ENCODE peak calls at places on chromosomes 7 and 10, in six cellular contexts. X is HepG2, B is SK-N-SH, N is K562, U is GM12878, Z is H1. E is an unnamed sample.
A peak's percentile ranks its signal among the peaks of the same experiment; 100 is the strongest.

GRCh38 chr10:3791974-3792633 is 7.1 kb upstream of the KLF6 start:
- DNase-seq in X (no peak), B (no peak), N (no peak), U (no peak), Z (no peak), E (no peak)

GRCh38 chr10:110679633-110680472 is 35.7 kb downstream of the RBM20 start:
- DNase-seq in X (no peak), B (peak; percentile 74), N (no peak), U (no peak), Z (no peak), E (no peak)

GRCh38 chr10:13877154-13877909 is 290.6 kb downstream of the PRPF18 start:
- DNase-seq in X (peak; percentile 5), B (no peak), N (no peak), U (no peak), Z (no peak), E (no peak)

GRCh38 chr10:97138174-97138573 is 47.6 kb downstream of the SLIT1 start:
- DNase-seq in X (peak; percentile 50), B (no peak), N (peak; percentile 28), U (no peak), Z (no peak), E (peak; percentile 58)

GRCh38 chr10:92130622-92131270 is 160.1 kb downstream of the CPEB3 start:
- DNase-seq in X (no peak), B (no peak), N (no peak), U (no peak), Z (no peak), E (no peak)

GRCh38 chr10:10599994-10600393 is 417.7 kb upstream of the CELF2 start:
- DNase-seq in X (no peak), B (no peak), N (no peak), U (no peak), Z (no peak), E (no peak)

GRCh38 chr7:30460246-30460633 is 18.3 kb downstream of the NOD1 start:
- DNase-seq in X (no peak), B (peak; percentile 51), N (no peak), U (no peak), Z (no peak), E (no peak)

GRCh38 chr10:126730856-126731612 is 60.5 kb upstream of the C10orf90 start:
- DNase-seq in X (no peak), B (no peak), N (no peak), U (no peak), Z (no peak), E (no peak)

GRCh38 chr7:95871078-95871848 is 98.9 kb downstream of the DYNC1I1 start:
- DNase-seq in X (peak; percentile 43), B (peak; percentile 67), N (peak; percentile 46), U (no peak), Z (peak; percentile 52), E (peak; percentile 55)

GRCh38 chr7:137772221-137772620 is 74.6 kb downstream of the DGKI start:
- DNase-seq in X (no peak), B (no peak), N (no peak), U (no peak), Z (no peak), E (no peak)

GRCh38 chr10:61664985-61665384 is 2.3 kb downstream of the CABCOCO1 start:
- DNase-seq in X (no peak), B (no peak), N (no peak), U (no peak), Z (no peak), E (no peak)

GRCh38 chr10:103872137-103872933 is 17.0 kb upstream of the SH3PXD2A start:
- DNase-seq in X (no peak), B (no peak), N (no peak), U (no peak), Z (no peak), E (peak; percentile 35)

GRCh38 chr10:13708256-13708990 is 121.7 kb downstream of the PRPF18 start:
- DNase-seq in X (no peak), B (peak; percentile 38), N (no peak), U (no peak), Z (no peak), E (no peak)

GRCh38 chr7:151999337-152000090 is 26.0 kb upstream of the GALNT11 start:
- DNase-seq in X (no peak), B (no peak), N (no peak), U (no peak), Z (no peak), E (no peak)

GRCh38 chr7:134468054-134468453 is 9.2 kb upstream of the AKR1B1 start:
- DNase-seq in X (no peak), B (no peak), N (no peak), U (no peak), Z (no peak), E (no peak)

GRCh38 chr7:76358053-76358477 is 726 bp downstream of the YWHAG start:
- DNase-seq in X (no peak), B (peak; percentile 74), N (peak; percentile 80), U (no peak), Z (no peak), E (no peak)

GRCh38 chr7:6533893-6534804 is 17.1 kb downstream of the GRID2IP start:
- DNase-seq in X (no peak), B (no peak), N (no peak), U (peak; percentile 7), Z (no peak), E (no peak)

GRCh38 chr10:89371987-89372386 is 5.9 kb upstream of the IFIT1B start:
- DNase-seq in X (no peak), B (no peak), N (no peak), U (no peak), Z (no peak), E (no peak)

GRCh38 chr10:89369142-89370105 is 8.4 kb upstream of the IFIT1B start:
- DNase-seq in X (no peak), B (peak; percentile 35), N (no peak), U (no peak), Z (no peak), E (no peak)

GRCh38 chr10:89363766-89364407 is 14.0 kb upstream of the IFIT1B start:
- DNase-seq in X (no peak), B (no peak), N (no peak), U (peak; percentile 39), Z (no peak), E (no peak)

GRCh38 chr10:89364533-89364932 is 13.3 kb upstream of the IFIT1B start:
- DNase-seq in X (no peak), B (no peak), N (no peak), U (no peak), Z (no peak), E (no peak)

DNA sequence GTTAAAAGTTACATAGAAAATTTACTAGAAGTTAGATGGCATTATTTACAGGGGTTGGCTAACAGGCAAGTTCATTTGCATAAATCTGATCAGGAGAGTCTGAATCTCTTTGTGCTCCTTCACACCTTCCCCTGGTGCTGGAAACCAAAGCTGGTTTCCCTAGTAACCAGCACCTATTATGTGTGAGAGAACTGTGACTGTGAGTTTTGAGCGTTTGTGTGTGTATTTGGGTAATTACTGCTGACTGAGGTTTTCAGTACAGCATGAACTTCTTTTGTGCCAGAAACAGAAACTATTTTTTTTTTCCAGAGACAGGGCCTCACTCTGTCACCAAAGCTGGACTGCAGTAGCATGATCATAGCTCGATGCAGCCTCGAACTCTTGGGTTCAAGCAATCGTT is 10.3 kb upstream of the IFIT1B start:
- DNase-seq in X (no peak), B (no peak), N (no peak), U (peak; percentile 92), Z (no peak), E (no peak)
- TF ChIP-seq CHD2 in X (no peak), B (no peak), N (no peak), U (no peak), Z (no peak), E (no peak)

GRCh38 chr10:49153971-49154370 is 20.1 kb upstream of the FAM170B start:
- DNase-seq in X (no peak), B (no peak), N (no peak), U (no peak), Z (no peak), E (no peak)

GRCh38 chr10:49152037-49152436 is 18.2 kb upstream of the FAM170B start:
- DNase-seq in X (no peak), B (no peak), N (no peak), U (no peak), Z (no peak), E (no peak)

GRCh38 chr10:49152663-49153062 is 18.8 kb upstream of the FAM170B start:
- DNase-seq in X (no peak), B (no peak), N (no peak), U (no peak), Z (no peak), E (no peak)

GRCh38 chr10:49154641-49155040 is 20.8 kb upstream of the FAM170B start:
- DNase-seq in X (no peak), B (no peak), N (no peak), U (no peak), Z (no peak), E (no peak)

DNA sequence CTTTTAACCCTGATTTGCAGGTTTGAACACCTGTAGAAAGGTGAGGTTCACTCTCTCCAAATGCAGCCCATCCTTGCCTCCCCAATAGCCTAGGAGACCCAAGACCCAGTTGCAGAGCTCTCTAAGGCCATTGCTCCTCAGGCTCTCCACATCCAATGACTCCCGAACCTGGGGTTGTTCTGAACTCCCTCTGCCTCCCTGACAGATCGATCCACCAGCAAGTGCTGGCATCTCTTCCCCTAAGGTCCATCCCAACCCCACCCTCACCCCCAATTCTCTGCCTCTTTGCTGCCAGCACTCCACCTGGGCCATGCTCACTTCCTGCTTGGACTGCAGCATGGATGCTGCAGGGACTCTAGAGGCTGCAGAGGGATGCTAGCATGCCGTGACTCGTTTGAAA is 19.3 kb upstream of the FAM170B start:
- DNase-seq in X (no peak), B (no peak), N (no peak), U (no peak), Z (no peak), E (no peak)
- TF ChIP-seq CTCF in X (no peak), B (no peak), N (no peak), U (no peak), Z (no peak), E (no peak)

DNA sequence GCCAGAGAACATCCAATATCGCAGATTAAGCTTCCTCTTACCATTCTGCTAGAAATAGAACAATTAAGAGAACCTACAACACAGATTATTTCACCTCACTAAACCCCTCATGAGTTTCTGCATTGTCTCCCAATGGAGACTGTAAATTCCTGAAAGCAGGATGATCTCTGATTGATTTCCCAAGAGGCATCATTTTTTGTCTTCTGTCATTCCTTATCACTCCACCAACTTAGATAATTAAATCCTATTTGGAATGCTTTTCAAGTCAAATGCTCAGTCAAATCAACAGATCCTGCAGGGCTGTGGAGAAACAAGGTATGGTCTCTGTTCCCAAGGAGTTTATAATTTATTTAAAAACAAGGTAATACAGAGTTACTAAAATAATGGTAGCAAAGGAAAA is 161.5 kb downstream of the MTERF1 start:
- DNase-seq in X (no peak), B (no peak), N (no peak), U (no peak), Z (no peak), E (no peak)
- TF ChIP-seq CHD2 in X (no peak), B (no peak), N (no peak), U (no peak), Z (no peak), E (no peak)

DNA sequence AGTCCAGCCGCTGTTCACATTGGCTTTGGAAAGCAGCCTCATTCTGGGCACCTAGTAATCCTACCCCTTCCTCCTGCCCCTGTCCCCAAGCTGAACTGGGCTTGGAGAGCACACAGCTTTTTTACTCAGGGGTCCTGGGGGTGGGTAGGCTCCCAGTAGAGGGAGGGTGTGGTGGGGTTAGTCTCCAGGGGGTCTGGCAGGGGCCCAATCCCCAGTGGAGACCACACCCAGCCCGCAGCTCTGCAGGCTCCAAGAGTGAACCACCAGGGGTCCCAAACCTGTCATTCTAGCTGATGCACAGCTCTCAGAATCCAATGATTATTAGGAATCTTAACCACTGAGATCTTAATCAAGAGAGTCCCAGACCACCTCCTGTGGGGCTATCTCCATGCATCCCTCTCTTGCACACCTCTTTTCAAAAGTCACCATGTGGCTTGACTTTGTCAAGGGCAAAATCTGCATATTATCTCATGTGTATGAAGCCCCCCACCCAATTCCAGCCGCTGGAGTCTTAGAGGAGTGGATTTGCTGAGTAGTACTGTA is 2.7 kb downstream of the HOXA11 start:
- DNase-seq in X (no peak), B (no peak), N (no peak), U (no peak), Z (peak; percentile 35), E (no peak)
- TF ChIP-seq CTCF in X (no peak), B (no peak), N (no peak), U (no peak), Z (no peak), E (no peak)

E was measured in A549.